ENCODE peak calls at places on chromosomes 7 and 10, in five cellular contexts. D is hepatocyte, L is psoas muscle, S is AG09309, E is astrocyte of the spinal cord. V is an unnamed sample.

GRCh38 chr7:158811461-158811860 is 17.8 kb downstream of the ESYT2 start:
- DNase-seq in D (peak; percentile 66), L (peak; percentile 34), S (peak; percentile 37), E (peak; percentile 78), V (no peak)

GRCh38 chr7:78852951-78853350 is 600.5 kb downstream of the MAGI2 start:
- DNase-seq in D (no peak), L (no peak), S (peak; percentile 84), E (peak; percentile 2), V (peak; percentile 33)

GRCh38 chr7:143405158-143405557 is 3.5 kb downstream of the EPHA1 start:
- DNase-seq in D (no peak), L (no peak), S (no peak), E (no peak), V (no peak)

GRCh38 chr10:46317889-46318288 is 31.1 kb downstream of the ANTXRL start:
- DNase-seq in D (no peak), L (no peak), S (no peak), E (no peak), V (no peak)

GRCh38 chr7:141415999-141416398 is 135.2 kb upstream of the AGK start:
- DNase-seq in D (no peak), L (no peak), S (no peak), E (no peak), V (no peak)

GRCh38 chr7:28573751-28574295 is 161.5 kb downstream of the CREB5 start:
- DNase-seq in D (no peak), L (no peak), S (no peak), E (no peak), V (no peak)

GRCh38 chr10:122864901-122865300 is 14.5 kb downstream of the FAM24B start:
- DNase-seq in D (no peak), L (no peak), S (no peak), E (peak; percentile 64), V (no peak)

GRCh38 chr7:91397612-91398011 is 133.4 kb downstream of the FZD1 start:
- DNase-seq in D (no peak), L (no peak), S (no peak), E (no peak), V (no peak)

GRCh38 chr10:59090804-59091203 is 85.6 kb upstream of the PHYHIPL start:
- DNase-seq in D (no peak), L (no peak), S (no peak), E (no peak), V (no peak)

GRCh38 chr7:72441791-72442190 is 29.7 kb upstream of the CALN1 start:
- DNase-seq in D (no peak), L (no peak), S (no peak), E (no peak), V (no peak)

GRCh38 chr10:132158810-132159209 is 27.9 kb upstream of the DPYSL4 start:
- DNase-seq in D (no peak), L (peak; percentile 2), S (no peak), E (no peak), V (no peak)

GRCh38 chr7:73612598-73613269 is 11.6 kb downstream of the MLXIPL start:
- DNase-seq in D (peak; percentile 86), L (no peak), S (no peak), E (peak; percentile 37), V (no peak)

GRCh38 chr7:73613954-73614735 is 10.2 kb downstream of the MLXIPL start:
- DNase-seq in D (no peak), L (no peak), S (no peak), E (no peak), V (no peak)

GRCh38 chr7:73618538-73618937 is 5.8 kb downstream of the MLXIPL start:
- DNase-seq in D (no peak), L (no peak), S (no peak), E (no peak), V (no peak)

GRCh38 chr7:73611017-73611555 is 13.2 kb downstream of the MLXIPL start:
- DNase-seq in D (no peak), L (no peak), S (no peak), E (no peak), V (no peak)

DNA sequence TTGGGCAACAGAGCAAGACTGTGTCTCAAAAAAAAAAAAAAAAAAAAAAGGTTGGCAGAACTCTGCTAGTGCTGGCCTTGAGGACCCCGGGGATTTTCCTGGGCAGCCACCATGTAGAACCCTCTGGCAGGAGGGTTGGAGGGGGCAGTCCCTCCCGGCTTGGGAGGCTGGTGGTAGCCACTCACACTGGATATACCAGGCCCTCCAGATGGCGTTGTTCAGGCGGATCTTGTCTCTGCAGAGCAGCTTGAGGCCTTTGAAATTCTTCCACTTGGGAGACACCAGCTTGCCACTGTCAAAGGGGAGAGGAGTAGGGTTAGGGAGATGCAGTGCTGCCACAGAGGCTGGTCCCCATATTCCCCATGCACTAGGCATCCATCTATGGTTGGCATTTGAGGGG is 8.4 kb downstream of the MLXIPL start:
- DNase-seq in D (no peak), L (no peak), S (no peak), E (no peak), V (no peak)
- TF ChIP-seq CTCF in D (no peak), L (no peak), S (peak; percentile 32), E (peak; percentile 29), V (peak; percentile 14)

GRCh38 chr10:62426086-62426485 is 51.9 kb downstream of the ZNF365 start:
- DNase-seq in D (no peak), L (no peak), S (no peak), E (peak; percentile 36), V (no peak)

GRCh38 chr10:62424026-62424425 is 49.9 kb downstream of the ZNF365 start:
- DNase-seq in D (no peak), L (no peak), S (no peak), E (no peak), V (no peak)

GRCh38 chr10:62426600-62426999 is 52.4 kb downstream of the ZNF365 start:
- DNase-seq in D (no peak), L (no peak), S (no peak), E (no peak), V (no peak)

DNA sequence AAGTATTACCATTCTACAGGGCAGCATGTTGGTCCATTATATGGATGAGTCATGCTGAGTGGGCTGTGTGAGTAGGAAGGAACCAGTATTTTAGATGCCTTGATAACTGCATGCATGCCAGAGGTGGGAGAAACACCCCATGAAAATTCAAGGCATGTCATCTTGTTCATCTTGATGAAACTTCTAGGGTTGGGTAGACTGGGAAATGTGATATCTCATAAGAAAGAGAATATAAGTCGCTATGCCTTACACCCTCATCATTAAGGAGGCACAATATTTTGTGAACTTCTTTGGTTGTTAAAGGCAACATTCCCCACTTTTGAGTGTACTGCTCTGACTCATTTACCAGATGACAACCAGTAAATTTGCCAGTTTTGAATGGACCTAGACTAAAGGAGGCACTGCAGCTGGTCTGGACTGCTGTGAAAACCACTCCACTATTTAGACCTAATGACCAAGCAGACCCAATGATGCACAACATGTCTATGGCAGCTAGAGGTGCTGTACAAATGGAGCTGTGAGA is 48.0 kb downstream of the ZNF365 start:
- DNase-seq in D (no peak), L (no peak), S (peak; percentile 56), E (peak; percentile 87), V (no peak)
- H3K4me3 ChIP-seq in D (no peak overlapping the region), L (no peak overlapping the region), S (no peak overlapping the region), E (no peak overlapping the region), V (no peak overlapping the region)

DNA sequence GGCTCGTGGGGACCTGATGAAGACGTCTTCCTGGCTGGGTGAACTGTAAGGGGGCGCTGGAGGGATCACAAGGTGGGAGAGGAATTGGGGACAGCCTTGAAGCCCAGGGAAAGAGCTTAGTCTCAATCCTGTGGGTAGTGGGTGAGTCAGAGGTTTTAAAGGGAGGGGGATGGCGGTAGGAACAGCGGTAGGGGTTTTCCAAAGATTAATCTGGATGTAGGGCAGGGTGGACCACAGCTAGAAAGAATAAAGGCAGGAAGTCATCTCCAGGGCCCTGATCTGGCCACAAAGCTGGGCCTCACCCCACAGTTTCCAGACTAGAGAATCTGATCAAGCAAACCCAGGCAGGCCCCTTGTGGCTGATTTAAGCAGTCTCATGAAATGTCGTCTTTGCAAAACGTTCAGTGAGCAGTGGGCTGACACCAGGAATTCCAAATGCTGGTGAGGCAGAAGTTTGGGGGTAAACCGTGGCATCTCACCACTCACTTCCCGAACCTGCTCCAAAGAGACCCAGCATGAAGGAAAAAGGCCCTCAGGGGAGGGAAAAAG is 65.3 kb downstream of the CALML3 start:
- DNase-seq in D (no peak), L (no peak), S (no peak), E (peak; percentile 77), V (peak; percentile 38)
- TF ChIP-seq CTCF in D (peak; percentile 19), L (no peak), S (peak; percentile 58), E (peak; percentile 45), V (peak; percentile 48)

GRCh38 chr7:27145884-27146401 is 1.6 kb downstream of the HOXA6 start:
- DNase-seq in D (no peak), L (no peak), S (no peak), E (peak; percentile 61), V (no peak)
- H3K4me3 ChIP-seq in D (no peak overlapping the region), L (peak overlapping the region; percentile 11), S (no peak overlapping the region), E (peak overlapping the region; percentile 69), V (no peak overlapping the region)

V was measured in retinal pigment epithelial cell.